ENCODE peak calls at places on chromosomes 2 and 18, in four cellular contexts. O is GM12878, F is K562, Y is HepG2. B is an unnamed sample.

GRCh38 chr2:230758566-230759480 is 46.2 kb downstream of the CAB39 start:
- DNase-seq in O (no peak), F (no peak), Y (no peak), B (no peak)

GRCh38 chr18:22015156-22015555 is 154.2 kb upstream of the GATA6 start:
- DNase-seq in O (no peak), F (no peak), Y (no peak), B (no peak)

GRCh38 chr2:162221064-162221463 is 22.2 kb downstream of the FAP start:
- DNase-seq in O (no peak), F (peak), Y (peak), B (peak)

GRCh38 chr2:222613715-222614331 is 42.1 kb downstream of the FARSB start:
- DNase-seq in O (no peak), F (peak), Y (peak), B (peak)

GRCh38 chr18:22703883-22704626 is 229.1 kb upstream of the RBBP8 start:
- DNase-seq in O (no peak), F (peak), Y (peak), B (peak)

GRCh38 chr2:24926602-24927252 is 6.7 kb upstream of the ADCY3 start:
- DNase-seq in O (no peak), F (no peak), Y (no peak), B (no peak)

GRCh38 chr2:238290715-238291549 is 2.5 kb upstream of the PER2 start:
- DNase-seq in O (no peak), F (no peak), Y (no peak), B (no peak)

GRCh38 chr2:142961202-142961601 is 83.7 kb downstream of the KYNU start:
- DNase-seq in O (no peak), F (no peak), Y (no peak), B (no peak)

GRCh38 chr2:157625311-157625710 is 3.4 kb downstream of the ACVR1C start:
- DNase-seq in O (no peak), F (no peak), Y (no peak), B (no peak)

GRCh38 chr2:109352898-109353689 is 224.1 kb downstream of the SH3RF3 start:
- DNase-seq in O (no peak), F (no peak), Y (no peak), B (no peak)

GRCh38 chr18:76558881-76559667 is 64.0 kb upstream of the ZNF516 start:
- DNase-seq in O (no peak), F (no peak), Y (no peak), B (no peak)

GRCh38 chr2:219684721-219685689 is 57.6 kb downstream of the SLC4A3 start:
- DNase-seq in O (peak), F (peak), Y (peak), B (no peak)

GRCh38 chr2:48943436-48943835 is 187.9 kb upstream of the LHCGR start:
- DNase-seq in O (no peak), F (no peak), Y (no peak), B (no peak)

GRCh38 chr2:26584656-26585055 is 56.5 kb downstream of the CIB4 start:
- DNase-seq in O (no peak), F (no peak), Y (no peak), B (no peak)

GRCh38 chr18:11147962-11148654 is 1.3 kb downstream of the PIEZO2 start:
- DNase-seq in O (no peak), F (no peak), Y (no peak), B (no peak)

GRCh38 chr18:58225101-58225500 is 181.1 kb downstream of the NEDD4L start:
- DNase-seq in O (peak), F (no peak), Y (no peak), B (no peak)

GRCh38 chr2:120225549-120226065 is 2.4 kb upstream of the TMEM185B start:
- DNase-seq in O (no peak), F (no peak), Y (no peak), B (no peak)

GRCh38 chr18:42339324-42339723 is 384.3 kb downstream of the PIK3C3 start:
- DNase-seq in O (no peak), F (no peak), Y (peak), B (no peak)

GRCh38 chr2:62216616-62217015 is 20.7 kb downstream of the B3GNT2 start:
- DNase-seq in O (no peak), F (no peak), Y (peak), B (no peak)

GRCh38 chr2:74474481-74474880 is 2.0 kb upstream of the MRPL53 start:
- DNase-seq in O (no peak), F (no peak), Y (no peak), B (no peak)

GRCh38 chr18:37019157-37019571 is 190.2 kb downstream of the KIAA1328 start:
- DNase-seq in O (no peak), F (no peak), Y (peak), B (peak)

GRCh38 chr2:111049792-111050640 is 70.7 kb upstream of the BCL2L11 start:
- DNase-seq in O (peak), F (no peak), Y (peak), B (peak)

GRCh38 chr2:241857572-241858121 is 1.0 kb downstream of the PDCD1 start:
- DNase-seq in O (no peak), F (no peak), Y (no peak), B (no peak)

GRCh38 chr18:24923138-24923537 is 428.8 kb downstream of the ZNF521 start:
- DNase-seq in O (no peak), F (no peak), Y (no peak), B (no peak)

GRCh38 chr2:181111059-181111458 is 130.7 kb downstream of the UBE2E3 start:
- DNase-seq in O (no peak), F (no peak), Y (no peak), B (no peak)
- TF ChIP-seq TARDBP in O (no peak), F (no peak), Y (no peak), B (no peak)

GRCh38 chr2:180960982-180961381 is 19.4 kb upstream of the UBE2E3 start:
- DNase-seq in O (no peak), F (no peak), Y (no peak), B (no peak)

GRCh38 chr2:180966378-180966777 is 14.0 kb upstream of the UBE2E3 start:
- DNase-seq in O (no peak), F (no peak), Y (no peak), B (no peak)

GRCh38 chr2:180959787-180960186 is 20.6 kb upstream of the UBE2E3 start:
- DNase-seq in O (no peak), F (no peak), Y (no peak), B (no peak)

GRCh38 chr2:180962727-180963312 is 17.6 kb upstream of the UBE2E3 start:
- DNase-seq in O (no peak), F (no peak), Y (no peak), B (no peak)
- TF ChIP-seq FOXK2 in O (no peak), F (no peak), Y (no peak), B (no peak)

GRCh38 chr2:30769891-30770462 is 37.3 kb downstream of the CAPN13 start:
- DNase-seq in O (no peak), F (no peak), Y (no peak), B (no peak)
- TF ChIP-seq TARDBP in O (no peak), F (no peak), Y (no peak), B (no peak)

DNA sequence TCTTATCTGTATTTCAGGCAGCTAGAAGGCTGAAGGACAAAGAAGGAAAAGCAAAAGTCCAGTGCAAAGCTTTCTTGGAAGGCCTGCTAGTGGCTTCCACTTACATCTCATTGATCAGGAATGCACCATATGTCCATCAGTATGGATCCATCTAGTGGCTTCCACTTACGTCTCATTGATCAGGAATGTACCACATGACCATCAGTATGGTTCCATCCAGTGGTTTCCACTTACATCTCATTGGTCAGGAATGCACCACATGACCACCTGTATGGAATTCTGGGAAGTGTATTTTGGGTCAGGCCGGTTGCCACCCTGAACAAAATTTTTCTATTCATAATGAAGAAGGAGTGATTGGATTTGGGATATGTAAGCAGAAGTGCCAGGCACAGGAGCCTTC is 70.6 kb downstream of the LYPD6 start:
- DNase-seq in O (no peak), F (no peak), Y (no peak), B (no peak)
- TF ChIP-seq FOXK2 in O (no peak), F (no peak), Y (no peak), B (no peak)

B was measured in HEK293T.